ENCODE peak calls at places on chromosomes 6 and 20, in eight cellular contexts. B, O, D, J, R, H, N and U are unnamed samples.

GRCh38 chr6:39003072-39003471 is 45.5 kb upstream of the GLP1R start:
- DNase-seq in N (no peak), R (no peak), H (no peak), J (peak; percentile 3), B (peak; percentile 52), O (peak; percentile 54), D (no peak), U (no peak)

GRCh38 chr6:5657684-5658429 is 348.9 kb downstream of the NRN1 start:
- DNase-seq in O (no peak), B (no peak), N (no peak), R (no peak), D (no peak), J (peak; percentile 17), H (no peak), U (no peak)

GRCh38 chr6:286681-287499 is 5.4 kb upstream of the DUSP22 start:
- DNase-seq in J (no peak), B (no peak), H (no peak), D (no peak), O (peak; percentile 32), N (no peak), R (no peak), U (no peak)

GRCh38 chr6:139751179-139751578 is 376.7 kb upstream of the CITED2 start:
- DNase-seq in J (no peak), H (no peak), D (no peak), O (no peak), R (no peak), N (no peak), B (no peak), U (no peak)

GRCh38 chr20:35773154-35773751 is 1.4 kb downstream of the PHF20 start:
- DNase-seq in B (no peak), N (no peak), H (peak; percentile 66), D (peak; percentile 34), J (peak; percentile 50), O (peak; percentile 53), R (no peak), U (peak; percentile 39)

GRCh38 chr6:108561742-108562502 is 1.2 kb downstream of the FOXO3 start:
- DNase-seq in D (no peak), R (no peak), H (peak; percentile 73), B (peak; percentile 29), J (no peak), O (no peak), N (no peak), U (no peak)

GRCh38 chr20:19757973-19758887 is at the start of gene RIN2:
- DNase-seq in R (peak; percentile 94), O (peak; percentile 24), J (peak; percentile 97), N (peak; percentile 40), H (peak; percentile 96), D (no peak), B (peak; percentile 64), U (no peak)

GRCh38 chr6:105474234-105474633 is 71.4 kb upstream of the PREP start:
- DNase-seq in N (no peak), H (no peak), O (no peak), J (no peak), D (no peak), B (no peak), R (no peak), U (no peak)

GRCh38 chr20:33209789-33210188 is 7.4 kb upstream of the BPIFA3 start:
- DNase-seq in D (peak; percentile 38), R (peak; percentile 75), B (peak; percentile 89), J (peak; percentile 63), N (peak; percentile 38), H (no peak), O (peak; percentile 46), U (peak; percentile 68)

GRCh38 chr6:145749632-145750031 is 14.3 kb upstream of the EPM2A start:
- DNase-seq in N (no peak), H (no peak), O (no peak), J (peak; percentile 76), B (no peak), R (no peak), D (no peak), U (peak; percentile 30)

GRCh38 chr6:139587469-139587868 is 213.0 kb upstream of the CITED2 start:
- DNase-seq in O (no peak), H (no peak), R (no peak), D (no peak), N (peak; percentile 86), B (no peak), J (peak; percentile 79), U (no peak)

GRCh38 chr6:35911871-35912653 is 8.8 kb downstream of the SRPK1 start:
- DNase-seq in J (peak; percentile 35), O (no peak), N (no peak), B (peak; percentile 23), R (no peak), D (no peak), H (no peak), U (no peak)

GRCh38 chr6:64330694-64331309 is 695.2 kb downstream of the PHF3 start:
- DNase-seq in N (no peak), O (peak; percentile 69), J (peak; percentile 67), B (peak; percentile 80), R (peak; percentile 71), H (peak; percentile 70), D (no peak), U (peak; percentile 41)

GRCh38 chr20:44736170-44737021 is 9.3 kb upstream of the KCNK15 start:
- DNase-seq in N (no peak), R (no peak), D (no peak), O (peak; percentile 50), J (peak; percentile 90), B (peak; percentile 90), H (peak; percentile 88), U (peak; percentile 46)
- TF ChIP-seq CTCF in N (no peak), R (no peak), D (no peak), O (no peak), J (peak; percentile 5), B (no peak), H (no peak), U (peak; percentile 20)

GRCh38 chr20:62624719-62625455 is 17.4 kb upstream of the SLCO4A1 start:
- DNase-seq in D (no peak), J (no peak), N (no peak), R (peak; percentile 49), O (no peak), H (no peak), B (no peak), U (no peak)
- TF ChIP-seq CTCF in D (no peak), J (no peak), N (no peak), R (no peak), O (no peak), H (no peak), B (no peak), U (no peak)

GRCh38 chr20:6178537-6178936 is 55.7 kb upstream of the FERMT1 start:
- DNase-seq in B (no peak), R (no peak), D (no peak), H (no peak), O (no peak), J (peak; percentile 69), N (no peak), U (no peak)
- TF ChIP-seq CTCF in B (no peak), R (peak; percentile 17), D (no peak), H (no peak), O (no peak), J (peak; percentile 47), N (peak; percentile 42), U (peak; percentile 65)

DNA sequence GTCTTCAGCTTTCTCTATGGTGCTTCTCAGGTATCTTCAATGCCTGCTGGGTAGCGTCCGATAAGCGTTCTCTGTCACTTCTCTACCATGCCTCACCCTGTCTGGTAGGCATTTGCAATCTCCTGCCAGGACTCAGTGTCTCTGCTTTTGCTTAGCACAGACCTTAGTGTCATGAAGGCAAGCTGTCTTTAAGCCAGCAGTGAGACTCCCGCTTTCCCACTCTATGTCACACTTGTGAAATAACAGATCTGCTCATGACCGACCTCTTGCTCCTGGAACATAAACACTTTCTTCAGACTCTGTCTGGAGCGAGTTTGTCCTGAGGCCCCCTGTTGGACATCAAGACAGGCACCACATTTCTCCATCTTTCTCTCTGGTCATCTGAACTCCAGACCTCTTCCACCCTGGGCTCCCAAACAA is 17.0 kb downstream of the ADGRB3 start:
- DNase-seq in N (no peak), R (no peak), B (no peak), J (no peak), O (no peak), D (no peak), H (no peak), U (no peak)
- TF ChIP-seq CTCF in N (no peak), R (no peak), B (no peak), J (no peak), O (no peak), D (no peak), H (no peak), U (no peak)

DNA sequence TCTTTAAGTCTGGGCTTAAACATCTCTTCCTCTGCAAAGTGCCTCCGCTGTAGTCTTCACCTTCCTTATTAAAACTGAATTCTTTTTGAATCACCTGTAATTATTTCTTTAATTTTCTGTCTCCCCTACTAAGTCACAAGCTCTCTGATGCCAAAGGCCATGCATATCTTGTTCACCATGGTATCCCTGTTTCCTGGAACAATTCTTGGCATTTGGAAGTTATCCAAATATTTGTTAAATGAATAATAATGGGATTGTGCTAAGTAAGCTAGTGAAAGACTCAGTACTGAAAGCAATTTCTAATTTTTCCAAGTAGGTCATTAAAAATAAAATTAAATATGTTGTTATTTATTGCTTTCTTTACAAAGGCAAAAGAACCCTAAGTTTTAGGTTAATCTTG is 12.2 kb downstream of the SNAP91 start:
- DNase-seq in N (no peak), H (no peak), J (peak; percentile 18), D (no peak), B (no peak), O (no peak), R (no peak), U (no peak)
- TF ChIP-seq CTCF in N (no peak), H (no peak), J (no peak), D (no peak), B (no peak), O (no peak), R (no peak), U (no peak)

GRCh38 chr6:169293196-169293595 is 39.5 kb upstream of the THBS2 start:
- DNase-seq in D (no peak), O (no peak), R (no peak), N (no peak), B (no peak), J (peak; percentile 32), H (no peak), U (no peak)
- TF ChIP-seq CTCF in D (no peak), O (no peak), R (no peak), N (no peak), B (no peak), J (no peak), H (no peak), U (no peak)

DNA sequence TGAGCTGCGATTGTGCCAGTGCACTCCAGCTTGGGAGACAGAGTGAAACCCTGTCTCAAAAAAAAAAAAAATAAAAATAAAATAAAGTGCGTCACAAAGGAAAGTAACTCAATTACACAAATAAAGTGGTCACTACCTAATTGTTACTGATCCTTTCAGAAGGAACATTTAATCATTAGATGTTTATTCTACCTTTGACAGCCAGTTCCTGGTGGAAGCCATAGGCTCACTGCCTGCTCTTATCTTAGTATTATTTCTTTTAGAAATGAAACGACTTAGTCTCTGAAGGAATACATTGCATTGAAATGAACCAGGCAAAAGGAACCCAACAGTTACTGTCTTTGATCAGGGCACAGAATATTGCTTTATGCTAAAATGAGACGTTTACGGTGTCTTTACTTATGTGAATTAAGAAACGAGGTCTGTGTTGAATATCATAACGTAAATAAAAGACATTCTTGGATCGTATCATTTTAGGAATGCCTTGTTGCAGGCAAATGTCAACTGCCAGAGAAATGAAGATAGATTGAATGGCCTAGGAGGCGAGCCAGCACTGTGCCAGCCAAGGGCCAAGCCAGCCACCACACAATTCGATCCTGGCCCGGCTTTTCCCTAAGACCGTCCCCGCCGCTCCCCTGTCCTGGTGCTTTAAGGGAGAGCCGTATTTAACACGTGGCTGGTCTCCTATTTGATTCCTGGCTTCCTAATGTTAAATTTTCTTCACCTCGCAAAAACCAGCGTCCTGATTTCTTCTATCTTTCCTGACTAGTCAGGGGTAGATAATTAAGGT is 136.7 kb upstream of the GMDS start:
- DNase-seq in B (no peak), N (no peak), J (no peak), O (no peak), R (no peak), H (no peak), D (no peak), U (no peak)
- TF ChIP-seq CTCF in B (no peak), N (no peak), J (no peak), O (no peak), R (no peak), H (no peak), D (no peak), U (no peak)